ENCODE peak calls at places on chromosomes 13 and 19, in seven cellular contexts. V, Z, L, X, U, N and J are unnamed samples.

GRCh38 chr13:65613004-65613403 is 1617.1 kb downstream of the PCDH9 start:
- DNase-seq in V (no peak), U (peak), Z (peak), X (no peak), L (peak), N (peak), J (peak)

GRCh38 chr19:7413629-7414028 is 64.9 kb downstream of the ARHGEF18 start:
- DNase-seq in V (no peak), L (no peak), X (no peak), Z (no peak), U (no peak), N (no peak), J (no peak)

GRCh38 chr19:50332014-50332263 is 2.8 kb upstream of the KCNC3 start:
- DNase-seq in V (no peak), Z (no peak), N (no peak), X (no peak), U (no peak), L (no peak), J (no peak)

GRCh38 chr13:20353973-20354372 is 121.9 kb upstream of the GJB6 start:
- DNase-seq in X (no peak), L (no peak), V (no peak), Z (no peak), N (no peak), U (no peak), J (no peak)

GRCh38 chr19:39126593-39127187 is 1.1 kb downstream of the PAK4 start:
- DNase-seq in L (no peak), Z (no peak), X (no peak), V (no peak), N (no peak), U (peak), J (no peak)

GRCh38 chr13:66296328-66296727 is 933.8 kb downstream of the PCDH9 start:
- DNase-seq in Z (no peak), X (no peak), U (no peak), N (no peak), L (no peak), V (no peak), J (no peak)

GRCh38 chr19:37977992-37978391 is 71.0 kb downstream of the SIPA1L3 start:
- DNase-seq in U (no peak), X (no peak), N (no peak), L (no peak), Z (no peak), V (no peak), J (no peak)

GRCh38 chr19:18021121-18021755 is 13.3 kb downstream of the ARRDC2 start:
- DNase-seq in V (no peak), L (no peak), X (no peak), Z (no peak), U (no peak), N (peak), J (no peak)

GRCh38 chr19:2678043-2678671 is 24.3 kb downstream of the GNG7 start:
- DNase-seq in N (no peak), U (no peak), V (no peak), Z (no peak), L (no peak), X (no peak), J (no peak)

GRCh38 chr19:50232600-50232999 is 29.2 kb downstream of the MYH14 start:
- DNase-seq in V (no peak), U (no peak), X (no peak), N (no peak), L (no peak), Z (no peak), J (no peak)

GRCh38 chr19:14782978-14783545 is 4.7 kb upstream of the ADGRE2 start:
- DNase-seq in Z (peak), U (no peak), N (no peak), X (no peak), L (no peak), V (no peak), J (no peak)

GRCh38 chr19:13700621-13701020 is 63.7 kb upstream of the MRI1 start:
- DNase-seq in U (no peak), N (no peak), Z (no peak), X (no peak), L (no peak), V (no peak), J (no peak)

GRCh38 chr19:13023666-13024065 is 28.4 kb downstream of the NFIX start:
- DNase-seq in L (no peak), Z (no peak), U (no peak), N (peak), X (no peak), V (peak), J (no peak)

GRCh38 chr19:13294812-13295567 is 144.8 kb downstream of the IER2 start:
- DNase-seq in V (no peak), Z (no peak), L (no peak), U (no peak), N (no peak), X (no peak), J (no peak)

GRCh38 chr13:57740719-57741118 is 109.2 kb downstream of the PCDH17 start:
- DNase-seq in Z (no peak), U (no peak), N (no peak), V (peak), X (no peak), L (no peak), J (no peak)

GRCh38 chr13:31588331-31588730 is 151.0 kb upstream of the RXFP2 start:
- DNase-seq in Z (no peak), N (no peak), L (no peak), V (no peak), U (no peak), X (no peak), J (no peak)

GRCh38 chr13:100951031-100951430 is 276.4 kb upstream of the TMTC4 start:
- DNase-seq in L (no peak), X (no peak), N (no peak), V (no peak), Z (no peak), U (no peak), J (no peak)

GRCh38 chr13:93249918-93250306 is 23.3 kb downstream of the GPC6 start:
- DNase-seq in N (no peak), X (no peak), U (no peak), L (no peak), V (no peak), Z (no peak), J (no peak)

GRCh38 chr19:38304352-38304865 is 358 bp downstream of the C19orf33 start:
- DNase-seq in Z (peak), L (no peak), N (no peak), U (no peak), V (no peak), X (no peak), J (no peak)

GRCh38 chr19:46786236-46787039 is 2.0 kb downstream of the SLC1A5 start:
- DNase-seq in N (peak), X (no peak), L (no peak), Z (peak), V (peak), U (peak), J (no peak)

GRCh38 chr13:73056054-73056962 is 2.5 kb upstream of the KLF5 start:
- DNase-seq in Z (no peak), L (peak), N (no peak), V (no peak), X (no peak), U (peak), J (no peak)

GRCh38 chr13:44188257-44188656 is 185.4 kb upstream of the SERP2 start:
- DNase-seq in L (peak), V (no peak), N (no peak), U (no peak), Z (no peak), X (no peak), J (no peak)

GRCh38 chr13:45718063-45718462 is 15.9 kb downstream of the CBY2 start:
- DNase-seq in Z (no peak), N (peak), V (peak), X (no peak), L (peak), U (peak), J (no peak)
- TF ChIP-seq YY1 in Z (no peak), N (no peak), V (no peak), X (peak), L (no peak), U (no peak), J (no peak)

GRCh38 chr19:10107817-10108367 is 1.7 kb downstream of the PPAN start:
- DNase-seq in N (peak), L (no peak), X (no peak), U (no peak), Z (no peak), V (no peak), J (no peak)
- H3K9ac ChIP-seq in N (peak), L (peak), X (peak), U (peak), Z (no peak), V (peak), J (peak)

GRCh38 chr19:35204799-35205732 is 23.5 kb downstream of the FAM187B start:
- DNase-seq in X (peak), N (no peak), U (no peak), V (no peak), Z (no peak), L (no peak), J (no peak)

GRCh38 chr19:35206855-35207254 is 21.7 kb downstream of the FAM187B start:
- DNase-seq in V (no peak), U (no peak), Z (no peak), X (no peak), L (no peak), N (no peak), J (no peak)

GRCh38 chr19:35205733-35206323 is 22.7 kb downstream of the FAM187B start:
- DNase-seq in L (no peak), N (no peak), X (no peak), V (no peak), U (no peak), Z (no peak), J (no peak)

GRCh38 chr19:35207391-35207871 is 21.1 kb downstream of the FAM187B start:
- DNase-seq in X (no peak), U (no peak), V (no peak), L (no peak), Z (no peak), N (no peak), J (no peak)

DNA sequence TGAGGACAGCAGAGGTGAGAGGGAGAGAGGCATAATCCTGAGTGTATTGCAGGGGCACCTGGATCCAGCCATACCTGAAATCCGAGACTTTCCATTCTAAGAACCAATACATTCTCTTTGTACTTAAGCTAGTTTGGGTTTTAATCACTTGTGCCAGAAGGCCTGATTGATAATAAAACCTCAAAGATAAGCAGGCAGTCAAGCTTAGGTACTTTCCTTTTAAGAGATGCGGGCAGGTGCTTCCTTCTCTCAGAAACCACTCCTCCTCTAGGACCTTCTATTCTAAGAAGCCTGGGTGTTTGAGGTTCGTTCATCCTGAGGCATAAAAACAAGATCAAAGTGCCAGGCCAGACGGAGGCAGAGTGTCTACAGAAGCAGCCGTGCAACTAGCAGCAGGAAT is 22.2 kb downstream of the FAM187B start:
- DNase-seq in X (peak), N (no peak), Z (peak), U (no peak), L (no peak), V (no peak), J (no peak)
- TF ChIP-seq YY1 in X (no peak), N (no peak), Z (no peak), U (no peak), L (no peak), V (no peak), J (no peak)

DNA sequence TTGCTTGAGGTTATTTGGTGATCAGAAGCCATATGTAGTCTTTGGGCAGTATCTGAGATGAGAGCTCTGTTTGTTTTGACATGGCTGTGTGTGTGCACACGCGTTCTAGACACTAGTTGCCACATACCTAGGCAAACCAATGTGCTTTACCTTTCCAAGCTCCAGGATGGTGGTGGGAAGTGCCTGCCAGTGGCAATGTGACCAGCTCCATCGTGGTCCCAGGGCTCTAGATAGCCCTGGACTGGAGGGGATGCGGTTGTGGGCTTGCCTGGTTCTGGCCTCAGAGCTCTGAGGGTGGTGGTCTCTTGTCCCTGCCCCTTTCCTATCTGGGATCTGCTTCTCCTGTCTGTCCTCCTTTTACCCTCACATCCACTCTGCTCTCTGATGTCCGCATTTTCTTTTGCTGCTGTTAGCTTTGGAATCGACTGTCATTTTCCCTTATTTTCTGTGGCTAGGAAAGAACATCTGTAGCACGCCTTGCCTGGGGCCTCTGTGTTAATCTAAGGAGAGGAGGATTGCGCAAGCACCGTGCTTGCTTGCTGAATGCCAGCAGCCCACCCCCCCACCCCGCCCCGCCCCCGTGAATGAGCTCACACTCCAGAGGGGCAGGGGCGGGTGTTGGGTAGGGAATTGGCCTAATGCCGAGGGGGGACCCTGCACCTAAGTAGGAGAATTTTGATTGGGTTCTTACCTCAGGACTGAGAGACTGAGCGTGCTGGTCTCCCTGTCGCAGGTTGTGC is 89.5 kb downstream of the ARHGEF7 start:
- DNase-seq in X (no peak), Z (peak), V (peak), N (no peak), U (peak), L (no peak), J (no peak)
- H3K9ac ChIP-seq in X (no peak), Z (peak), V (no peak), N (peak), U (no peak), L (no peak), J (peak)

GRCh38 chr19:16326401-16327130 is 1.9 kb downstream of the KLF2 start:
- DNase-seq in N (no peak), X (no peak), V (no peak), Z (peak), U (no peak), L (no peak), J (no peak)

GRCh38 chr19:16328824-16329482 is 4.3 kb downstream of the KLF2 start:
- DNase-seq in V (no peak), Z (no peak), X (no peak), U (no peak), L (no peak), N (no peak), J (no peak)

GRCh38 chr19:16327131-16327450 is 2.5 kb downstream of the KLF2 start:
- DNase-seq in U (no peak), V (no peak), L (no peak), N (no peak), X (no peak), Z (no peak), J (no peak)

GRCh38 chr19:16327501-16327900 is 2.9 kb downstream of the KLF2 start:
- DNase-seq in X (no peak), Z (no peak), U (no peak), L (no peak), V (no peak), N (no peak), J (no peak)

DNA sequence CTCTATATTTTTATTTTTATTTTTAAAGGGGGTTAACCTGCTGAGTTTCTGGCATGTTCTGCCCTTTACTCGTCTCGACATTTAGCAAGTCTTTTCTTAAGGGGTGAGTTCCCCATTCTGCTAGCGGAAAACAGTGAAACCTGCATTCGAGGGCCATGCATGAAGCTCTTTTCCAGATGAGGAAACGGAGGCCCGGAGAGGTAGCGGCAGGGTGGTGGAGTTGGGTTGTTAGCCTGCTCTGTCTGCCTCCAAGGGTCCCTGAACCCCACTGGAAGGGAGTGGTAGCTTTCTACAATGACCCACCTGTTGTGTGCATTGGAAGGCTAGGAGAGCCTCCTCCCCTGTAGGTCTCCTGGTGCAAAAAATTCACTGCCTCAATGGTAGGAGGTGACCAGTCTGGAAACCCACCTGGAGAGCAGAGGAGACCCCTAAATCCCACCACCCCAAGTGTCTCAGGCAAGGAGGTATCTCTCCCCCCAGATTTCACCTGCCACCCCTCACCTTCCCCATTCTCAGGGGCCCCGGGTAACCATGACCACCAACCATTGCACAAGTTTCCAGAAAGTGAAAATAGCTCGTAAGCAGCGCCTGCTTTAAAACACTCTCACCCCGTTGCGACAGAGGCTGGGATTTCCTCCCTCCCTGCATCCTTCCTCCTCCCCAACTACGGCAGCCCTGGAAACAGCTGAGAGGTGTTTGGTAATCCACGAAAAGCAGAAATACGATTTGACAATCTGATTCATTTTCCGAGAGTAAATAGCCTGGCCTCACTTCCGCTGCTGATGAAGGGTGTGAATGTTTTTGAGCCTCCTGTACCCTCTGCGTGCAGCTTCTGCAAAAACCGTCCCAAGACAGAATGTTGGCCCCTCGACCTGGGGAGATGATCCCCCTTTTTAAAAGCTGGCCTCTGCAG is 3.5 kb downstream of the KLF2 start:
- DNase-seq in U (no peak), X (no peak), V (no peak), L (no peak), Z (no peak), N (no peak), J (no peak)
- TF ChIP-seq YY1 in U (no peak), X (no peak), V (no peak), L (no peak), Z (no peak), N (no peak), J (no peak)

DNA sequence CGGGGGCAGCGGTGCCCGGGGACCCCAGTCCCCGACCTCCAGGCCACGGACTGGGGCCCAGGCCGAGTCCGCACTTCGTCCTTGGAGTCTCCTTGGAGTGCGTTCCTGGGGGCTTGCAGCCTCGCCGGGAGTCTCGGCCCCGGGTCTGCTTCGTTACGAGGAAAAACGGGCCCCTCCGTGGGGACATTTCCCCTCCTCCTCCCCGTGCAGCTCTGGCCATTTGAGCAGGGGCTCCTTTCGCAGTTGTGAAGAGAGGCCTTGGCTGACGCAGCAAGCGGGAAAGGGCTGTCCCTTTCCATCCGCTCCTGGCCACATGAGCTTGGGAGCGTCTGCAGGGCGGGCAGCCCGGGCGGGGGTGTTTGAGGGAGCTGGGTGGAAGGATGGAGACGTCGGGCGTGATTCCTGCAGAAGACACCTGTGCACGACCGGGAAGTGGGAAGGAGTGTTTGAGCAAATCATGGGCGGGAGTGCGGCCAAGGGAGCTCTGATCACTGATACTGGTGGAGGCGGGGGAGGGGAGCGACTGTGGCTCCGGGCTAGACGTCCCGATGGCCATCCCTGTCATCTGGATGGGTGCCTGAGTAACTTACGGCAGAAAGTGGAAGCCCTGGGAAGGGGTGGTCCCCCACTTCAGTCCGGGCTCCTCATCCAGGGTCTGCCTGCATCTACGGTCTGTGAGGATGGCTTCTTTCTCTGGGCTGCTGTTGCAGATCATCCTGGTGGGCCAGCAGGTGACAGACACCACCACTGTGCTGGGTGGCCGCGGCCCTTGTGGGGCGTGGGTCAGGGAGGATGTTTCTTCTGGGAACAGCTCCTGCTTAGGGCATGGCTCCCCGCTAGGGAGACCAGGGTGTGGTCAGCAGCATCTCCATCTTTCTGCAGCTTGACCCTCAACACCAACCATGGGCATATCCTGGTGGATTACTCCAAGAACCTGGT is 736 bp downstream of the GPI start:
- DNase-seq in V (peak), X (no peak), Z (peak), U (no peak), L (no peak), N (peak), J (no peak)
- H3K9ac ChIP-seq in V (peak), X (peak), Z (peak), U (peak), L (peak), N (peak), J (peak)